ENCODE peak calls at places on chromosomes 5 and 9, in five cellular contexts. One of them, this sample, is unnamed. For H3K4me1, the result is how much of the 10 kb centered on the place peaks cover.

GRCh38 chr9:116713266-116713665 is 26.2 kb downstream of the TRIM32 start:
- DNase-seq in HepG2: no peak
- DNase-seq in mammary epithelial cell: no peak
- DNase-seq in endothelial cell of umbilical vein: no peak
- DNase-seq in HCT116: no peak
- DNase-seq in this sample: no peak

GRCh38 chr9:14189578-14189977 is 124.4 kb downstream of the NFIB start:
- DNase-seq in mammary epithelial cell: peak
- DNase-seq in HepG2: no peak
- DNase-seq in endothelial cell of umbilical vein: no peak
- DNase-seq in HCT116: no peak
- DNase-seq in this sample: no peak

GRCh38 chr9:5321058-5321457 is 16.5 kb upstream of the RLN2 start:
- DNase-seq in mammary epithelial cell: peak
- DNase-seq in HCT116: no peak
- DNase-seq in HepG2: peak
- DNase-seq in endothelial cell of umbilical vein: no peak
- DNase-seq in this sample: peak

GRCh38 chr5:78286288-78286687 is 8.2 kb downstream of the AP3B1 start:
- DNase-seq in HCT116: no peak
- DNase-seq in endothelial cell of umbilical vein: no peak
- DNase-seq in HepG2: no peak
- DNase-seq in mammary epithelial cell: no peak
- DNase-seq in this sample: no peak

GRCh38 chr9:6929428-6929827 is 171.7 kb downstream of the KDM4C start:
- DNase-seq in HepG2: no peak
- DNase-seq in endothelial cell of umbilical vein: no peak
- DNase-seq in HCT116: no peak
- DNase-seq in mammary epithelial cell: no peak
- DNase-seq in this sample: no peak

GRCh38 chr5:9437741-9438240 is 108.1 kb downstream of the SEMA5A start:
- DNase-seq in HCT116: no peak
- DNase-seq in HepG2: no peak
- DNase-seq in mammary epithelial cell: peak
- DNase-seq in endothelial cell of umbilical vein: no peak
- DNase-seq in this sample: peak

GRCh38 chr9:97109194-97109811 is 70.4 kb upstream of the CTSV start:
- DNase-seq in HCT116: peak
- DNase-seq in endothelial cell of umbilical vein: peak
- DNase-seq in HepG2: peak
- DNase-seq in mammary epithelial cell: peak
- DNase-seq in this sample: peak

GRCh38 chr9:101977614-101978210 is 239.3 kb upstream of the GRIN3A start:
- DNase-seq in endothelial cell of umbilical vein: peak
- DNase-seq in mammary epithelial cell: peak
- DNase-seq in HCT116: peak
- DNase-seq in HepG2: peak
- DNase-seq in this sample: peak

GRCh38 chr9:130939405-130939941 is 426 bp upstream of the FIBCD1 start:
- DNase-seq in HCT116: no peak
- DNase-seq in endothelial cell of umbilical vein: no peak
- DNase-seq in mammary epithelial cell: no peak
- DNase-seq in HepG2: no peak
- DNase-seq in this sample: peak

GRCh38 chr9:3528466-3528865 is 2.7 kb upstream of the RFX3 start:
- DNase-seq in endothelial cell of umbilical vein: no peak
- DNase-seq in HCT116: no peak
- DNase-seq in mammary epithelial cell: no peak
- DNase-seq in HepG2: no peak
- DNase-seq in this sample: no peak

GRCh38 chr5:149239917-149240316 is 31.7 kb upstream of the AFAP1L1 start:
- DNase-seq in mammary epithelial cell: no peak
- DNase-seq in HCT116: no peak
- DNase-seq in HepG2: no peak
- DNase-seq in endothelial cell of umbilical vein: no peak
- DNase-seq in this sample: no peak

GRCh38 chr9:89444212-89444611 is 53.7 kb downstream of the SEMA4D start:
- DNase-seq in HCT116: no peak
- DNase-seq in endothelial cell of umbilical vein: no peak
- DNase-seq in HepG2: no peak
- DNase-seq in mammary epithelial cell: no peak
- DNase-seq in this sample: no peak

GRCh38 chr5:50947892-50948683 is 281.7 kb downstream of the PARP8 start:
- DNase-seq in HepG2: no peak
- DNase-seq in endothelial cell of umbilical vein: no peak
- DNase-seq in mammary epithelial cell: no peak
- DNase-seq in HCT116: no peak
- DNase-seq in this sample: no peak

GRCh38 chr5:88680253-88681132 is 202.5 kb downstream of the MEF2C start:
- DNase-seq in endothelial cell of umbilical vein: peak
- DNase-seq in HepG2: peak
- DNase-seq in mammary epithelial cell: peak
- DNase-seq in HCT116: peak
- DNase-seq in this sample: peak
- TF ChIP-seq EZH2 in endothelial cell of umbilical vein: peak
- TF ChIP-seq EZH2 in HepG2: peak
- TF ChIP-seq EZH2 in mammary epithelial cell: peak
- TF ChIP-seq EZH2 in HCT116: no peak
- TF ChIP-seq EZH2 in this sample: no peak

GRCh38 chr9:98810106-98810840 is 2.8 kb downstream of the GALNT12 start:
- DNase-seq in endothelial cell of umbilical vein: no peak
- DNase-seq in HepG2: no peak
- DNase-seq in mammary epithelial cell: no peak
- DNase-seq in HCT116: no peak
- DNase-seq in this sample: peak

GRCh38 chr9:98807811-98808195 is 333 bp downstream of the GALNT12 start:
- DNase-seq in mammary epithelial cell: no peak
- DNase-seq in HepG2: no peak
- DNase-seq in endothelial cell of umbilical vein: no peak
- DNase-seq in HCT116: no peak
- DNase-seq in this sample: no peak

GRCh38 chr9:98809311-98810105 is 2.0 kb downstream of the GALNT12 start:
- DNase-seq in mammary epithelial cell: no peak
- DNase-seq in HepG2: no peak
- DNase-seq in endothelial cell of umbilical vein: no peak
- DNase-seq in HCT116: no peak
- DNase-seq in this sample: no peak

GRCh38 chr9:98808411-98808815 is 943 bp downstream of the GALNT12 start:
- DNase-seq in HepG2: no peak
- DNase-seq in endothelial cell of umbilical vein: no peak
- DNase-seq in HCT116: no peak
- DNase-seq in mammary epithelial cell: no peak
- DNase-seq in this sample: peak

DNA sequence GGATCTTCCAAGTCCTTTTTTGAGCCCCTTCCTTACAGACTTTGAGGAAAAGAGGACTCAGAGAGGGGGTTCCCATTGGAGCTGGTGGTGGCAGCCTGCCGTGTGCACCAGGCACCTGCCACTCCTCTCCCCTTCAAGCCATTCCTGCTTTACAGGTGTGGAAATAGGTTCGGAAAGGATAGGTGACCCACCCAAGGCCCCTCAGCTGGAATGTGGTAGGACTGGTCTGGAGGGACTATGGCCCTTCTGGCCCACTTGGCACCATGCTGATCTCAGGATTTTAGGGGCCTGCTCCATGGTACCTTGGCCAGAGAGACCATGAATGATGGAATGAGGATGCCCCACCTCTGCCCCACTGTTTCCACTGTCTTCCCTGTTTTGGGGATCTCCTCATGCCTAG is 1.4 kb downstream of the GALNT12 start:
- DNase-seq in endothelial cell of umbilical vein: no peak
- DNase-seq in HepG2: no peak
- DNase-seq in HCT116: no peak
- DNase-seq in mammary epithelial cell: no peak
- DNase-seq in this sample: peak
- H3K4me1 ChIP-seq in endothelial cell of umbilical vein: under half
- H3K4me1 ChIP-seq in HepG2: under half
- H3K4me1 ChIP-seq in HCT116: under half
- H3K4me1 ChIP-seq in mammary epithelial cell: under half
- H3K4me1 ChIP-seq in this sample: half or more

GRCh38 chr5:1933364-1934055 is 50.8 kb upstream of the IRX4 start:
- DNase-seq in endothelial cell of umbilical vein: no peak
- DNase-seq in mammary epithelial cell: peak
- DNase-seq in HCT116: peak
- DNase-seq in HepG2: no peak
- DNase-seq in this sample: no peak

GRCh38 chr5:1930501-1930879 is 47.8 kb upstream of the IRX4 start:
- DNase-seq in HepG2: no peak
- DNase-seq in HCT116: no peak
- DNase-seq in mammary epithelial cell: peak
- DNase-seq in endothelial cell of umbilical vein: no peak
- DNase-seq in this sample: no peak

GRCh38 chr5:1930880-1931589 is 48.3 kb upstream of the IRX4 start:
- DNase-seq in HepG2: no peak
- DNase-seq in endothelial cell of umbilical vein: no peak
- DNase-seq in HCT116: no peak
- DNase-seq in mammary epithelial cell: peak
- DNase-seq in this sample: no peak

GRCh38 chr5:1929108-1929991 is 46.6 kb upstream of the IRX4 start:
- DNase-seq in endothelial cell of umbilical vein: no peak
- DNase-seq in HepG2: no peak
- DNase-seq in mammary epithelial cell: no peak
- DNase-seq in HCT116: no peak
- DNase-seq in this sample: no peak

GRCh38 chr5:1931590-1932138 is 48.9 kb upstream of the IRX4 start:
- DNase-seq in endothelial cell of umbilical vein: no peak
- DNase-seq in HCT116: no peak
- DNase-seq in HepG2: no peak
- DNase-seq in mammary epithelial cell: peak
- DNase-seq in this sample: no peak
- TF ChIP-seq EZH2 in endothelial cell of umbilical vein: no peak
- TF ChIP-seq EZH2 in HCT116: no peak
- TF ChIP-seq EZH2 in HepG2: no peak
- TF ChIP-seq EZH2 in mammary epithelial cell: no peak
- TF ChIP-seq EZH2 in this sample: no peak

DNA sequence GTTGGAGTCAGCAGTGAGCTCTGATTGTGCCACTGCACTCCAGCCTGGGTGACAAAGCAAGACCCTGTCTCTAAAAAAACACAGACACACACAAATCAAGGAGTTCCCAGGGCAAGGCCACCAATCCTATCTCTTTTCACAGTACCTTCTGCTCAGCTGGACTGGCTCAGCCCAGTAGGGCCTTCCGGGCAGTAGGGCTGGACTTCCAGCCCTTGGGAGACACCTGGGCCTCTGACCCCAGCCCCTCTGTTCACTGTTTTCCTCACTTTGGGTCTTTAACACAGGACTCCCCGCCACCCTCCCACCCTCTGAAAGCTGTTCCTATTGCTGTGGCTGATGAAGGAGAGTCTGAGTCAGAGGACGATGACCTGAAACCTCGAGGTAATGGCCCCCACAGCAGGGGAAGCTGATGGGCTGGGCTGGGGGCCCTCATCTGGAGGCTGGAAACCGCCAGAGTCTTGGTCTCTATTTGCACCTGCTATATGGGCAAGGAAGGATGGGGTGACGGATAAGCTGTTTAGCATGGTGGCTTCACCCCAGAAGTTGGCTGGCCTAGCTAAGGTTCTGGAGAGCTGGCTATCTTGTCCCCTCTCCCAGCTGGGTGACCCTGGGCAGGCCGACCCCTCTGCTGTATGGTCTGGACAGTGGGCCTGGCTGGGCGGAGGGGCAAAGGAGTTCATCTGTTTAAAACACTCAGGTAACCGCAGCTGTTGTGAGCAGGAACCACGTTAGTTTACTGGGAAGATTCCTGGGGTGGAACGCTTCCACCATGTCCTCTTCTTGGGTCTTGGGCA is 25.6 kb downstream of the USP20 start:
- DNase-seq in mammary epithelial cell: no peak
- DNase-seq in HepG2: no peak
- DNase-seq in HCT116: no peak
- DNase-seq in endothelial cell of umbilical vein: no peak
- DNase-seq in this sample: no peak
- H3K4me1 ChIP-seq in mammary epithelial cell: under half
- H3K4me1 ChIP-seq in HepG2: under half
- H3K4me1 ChIP-seq in HCT116: under half
- H3K4me1 ChIP-seq in endothelial cell of umbilical vein: under half
- H3K4me1 ChIP-seq in this sample: under half

DNA sequence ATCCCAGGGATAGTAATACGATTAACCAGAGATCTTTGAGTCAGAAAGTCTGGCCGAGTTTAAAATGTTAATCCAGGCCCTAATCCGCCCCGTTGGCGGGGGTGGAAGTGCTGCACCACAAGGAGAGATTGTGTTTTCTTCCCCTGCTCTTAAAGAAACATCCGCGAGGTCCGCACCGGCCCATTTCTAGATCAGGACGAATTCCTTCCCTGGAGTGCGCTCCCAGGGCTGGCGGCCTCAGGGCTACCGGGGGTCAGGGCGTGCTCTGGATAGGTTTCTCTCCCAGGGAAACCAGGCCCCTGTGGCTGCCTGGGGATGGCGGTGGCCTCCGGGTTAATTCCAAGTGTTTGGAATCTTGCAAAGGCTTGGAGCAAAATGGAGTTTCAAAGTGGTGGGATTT is 9.4 kb upstream of the NEUROG1 start:
- DNase-seq in endothelial cell of umbilical vein: no peak
- DNase-seq in HepG2: no peak
- DNase-seq in HCT116: no peak
- DNase-seq in mammary epithelial cell: no peak
- DNase-seq in this sample: no peak
- TF ChIP-seq EZH2 in endothelial cell of umbilical vein: no peak
- TF ChIP-seq EZH2 in HepG2: no peak
- TF ChIP-seq EZH2 in HCT116: no peak
- TF ChIP-seq EZH2 in mammary epithelial cell: no peak
- TF ChIP-seq EZH2 in this sample: no peak

GRCh38 chr5:150641006-150641570 is 628 bp downstream of the SYNPO start:
- DNase-seq in endothelial cell of umbilical vein: peak
- DNase-seq in mammary epithelial cell: no peak
- DNase-seq in HCT116: no peak
- DNase-seq in HepG2: peak
- DNase-seq in this sample: peak
- H3K4me1 ChIP-seq in endothelial cell of umbilical vein: half or more
- H3K4me1 ChIP-seq in mammary epithelial cell: half or more
- H3K4me1 ChIP-seq in HCT116: half or more
- H3K4me1 ChIP-seq in HepG2: half or more
- H3K4me1 ChIP-seq in this sample: half or more

GRCh38 chr5:139749242-139749641 is 46.4 kb upstream of the PSD2 start:
- DNase-seq in endothelial cell of umbilical vein: no peak
- DNase-seq in mammary epithelial cell: no peak
- DNase-seq in HepG2: no peak
- DNase-seq in HCT116: no peak
- DNase-seq in this sample: no peak
- TF ChIP-seq EZH2 in endothelial cell of umbilical vein: no peak
- TF ChIP-seq EZH2 in mammary epithelial cell: no peak
- TF ChIP-seq EZH2 in HepG2: no peak
- TF ChIP-seq EZH2 in HCT116: no peak
- TF ChIP-seq EZH2 in this sample: no peak

GRCh38 chr5:124720589-124720988 is 25.9 kb downstream of the ZNF608 start:
- DNase-seq in mammary epithelial cell: no peak
- DNase-seq in HCT116: no peak
- DNase-seq in endothelial cell of umbilical vein: no peak
- DNase-seq in HepG2: no peak
- DNase-seq in this sample: no peak

GRCh38 chr5:124719346-124719967 is 27.0 kb downstream of the ZNF608 start:
- DNase-seq in HCT116: no peak
- DNase-seq in endothelial cell of umbilical vein: no peak
- DNase-seq in HepG2: no peak
- DNase-seq in mammary epithelial cell: no peak
- DNase-seq in this sample: no peak

GRCh38 chr5:124724357-124725039 is 21.9 kb downstream of the ZNF608 start:
- DNase-seq in endothelial cell of umbilical vein: no peak
- DNase-seq in HepG2: no peak
- DNase-seq in HCT116: no peak
- DNase-seq in mammary epithelial cell: no peak
- DNase-seq in this sample: no peak

GRCh38 chr5:124718376-124718775 is 28.1 kb downstream of the ZNF608 start:
- DNase-seq in HepG2: no peak
- DNase-seq in HCT116: no peak
- DNase-seq in endothelial cell of umbilical vein: peak
- DNase-seq in mammary epithelial cell: peak
- DNase-seq in this sample: peak

GRCh38 chr5:124721336-124721735 is 25.1 kb downstream of the ZNF608 start:
- DNase-seq in HCT116: no peak
- DNase-seq in mammary epithelial cell: no peak
- DNase-seq in endothelial cell of umbilical vein: no peak
- DNase-seq in HepG2: no peak
- DNase-seq in this sample: no peak
- H3K4me1 ChIP-seq in HCT116: under half
- H3K4me1 ChIP-seq in mammary epithelial cell: under half
- H3K4me1 ChIP-seq in endothelial cell of umbilical vein: under half
- H3K4me1 ChIP-seq in HepG2: under half
- H3K4me1 ChIP-seq in this sample: under half